ENCODE peak calls at places on chromosomes 3 and 15, in seven cellular contexts. I is RCC 7860; A is tibial nerve; R is IMR-90; E is GDM1; S is left ventricle myocardium inferior; G is activated effector memory CD4-positive, alpha-beta T cell treated with anti-CD3 and anti-CD28 coated beads, Interleukin-2, amount 50 U/mL, for 16 hours. X is an unnamed sample.

GRCh38 chr15:25333049-25333448 is 105.8 kb downstream of the UBE3A start:
- DNase-seq in I (peak), A (no peak), R (no peak), E (no peak), S (no peak), G (no peak), X (no peak)

GRCh38 chr3:19149388-19149787 is 1.1 kb downstream of the KCNH8 start:
- DNase-seq in I (no peak), A (no peak), R (no peak), E (peak), S (no peak), G (no peak), X (no peak)

GRCh38 chr15:57171414-57171813 is 204.9 kb upstream of the CGNL1 start:
- DNase-seq in I (no peak), A (no peak), R (peak), E (no peak), S (no peak), G (no peak), X (no peak)

GRCh38 chr15:78390823-78391222 is 47.2 kb upstream of the IREB2 start:
- DNase-seq in I (no peak), A (no peak), R (no peak), E (no peak), S (no peak), G (no peak), X (no peak)

GRCh38 chr3:46922871-46923558 is 45.5 kb downstream of the PTH1R start:
- DNase-seq in I (no peak), A (no peak), R (no peak), E (no peak), S (no peak), G (no peak), X (peak)

GRCh38 chr3:187740446-187741399 is 4.5 kb downstream of the BCL6 start:
- DNase-seq in I (no peak), A (peak), R (peak), E (peak), S (peak), G (peak), X (peak)

GRCh38 chr3:119594066-119594465 is 3.6 kb upstream of the PLA1A start:
- DNase-seq in I (no peak), A (no peak), R (no peak), E (no peak), S (no peak), G (no peak), X (no peak)

GRCh38 chr15:62741106-62741505 is 301.4 kb upstream of the TPM1 start:
- DNase-seq in I (no peak), A (no peak), R (no peak), E (no peak), S (no peak), G (no peak), X (no peak)

GRCh38 chr3:50419595-50419994 is 60.3 kb upstream of the TMEM115 start:
- DNase-seq in I (no peak), A (no peak), R (no peak), E (no peak), S (no peak), G (no peak), X (no peak)

GRCh38 chr15:58561321-58561720 is 129.5 kb downstream of the LIPC start:
- DNase-seq in I (no peak), A (no peak), R (no peak), E (no peak), S (no peak), G (no peak), X (no peak)

GRCh38 chr15:58622877-58623276 is 126.6 kb downstream of the ADAM10 start:
- DNase-seq in I (no peak), A (no peak), R (no peak), E (no peak), S (no peak), G (no peak), X (no peak)

GRCh38 chr3:72721696-72722381 is 126.4 kb downstream of the SHQ1 start:
- DNase-seq in I (no peak), A (no peak), R (no peak), E (no peak), S (no peak), G (no peak), X (no peak)

GRCh38 chr3:140258222-140258724 is 323.3 kb downstream of the CLSTN2 start:
- DNase-seq in I (no peak), A (no peak), R (no peak), E (no peak), S (no peak), G (no peak), X (no peak)

GRCh38 chr3:111200027-111200426 is 128.4 kb downstream of the NECTIN3 start:
- DNase-seq in I (no peak), A (no peak), R (peak), E (no peak), S (no peak), G (no peak), X (no peak)

GRCh38 chr15:80514071-80514780 is 110.0 kb downstream of the ARNT2 start:
- DNase-seq in I (no peak), A (no peak), R (peak), E (no peak), S (no peak), G (no peak), X (no peak)

GRCh38 chr15:41557673-41558399 is 1.2 kb upstream of the TYRO3 start:
- DNase-seq in I (peak), A (peak), R (peak), E (peak), S (peak), G (peak), X (peak)

GRCh38 chr15:45064386-45064785 is 41.4 kb downstream of the SORD start:
- DNase-seq in I (peak), A (no peak), R (peak), E (no peak), S (no peak), G (no peak), X (no peak)

GRCh38 chr15:96363692-96364091 is 33.2 kb downstream of the NR2F2 start:
- DNase-seq in I (no peak), A (no peak), R (no peak), E (no peak), S (no peak), G (no peak), X (no peak)

GRCh38 chr3:36944012-36944640 is 728 bp downstream of the TRANK1 start:
- DNase-seq in I (no peak), A (peak), R (peak), E (peak), S (peak), G (peak), X (peak)

GRCh38 chr3:197541756-197542539 is 13.8 kb downstream of the BDH1 start:
- DNase-seq in I (no peak), A (peak), R (peak), E (no peak), S (peak), G (no peak), X (no peak)

GRCh38 chr3:136920904-136921649 is 36.7 kb upstream of the IL20RB start:
- DNase-seq in I (no peak), A (no peak), R (no peak), E (no peak), S (no peak), G (no peak), X (no peak)

X was measured in lower lobe of right lung.